ENCODE peak calls at places on chromosomes 11 and 22, in five cellular contexts. T is choroid plexus epithelial cell, W is mucosa of descending colon, O is activated B cell treated with CpG ODN at 0.5 μM for 24 hours, S is lung. I is an unnamed sample.

GRCh38 chr11:46958777-46959176 is 22.2 kb downstream of the CSTPP1 start:
- DNase-seq in T (no peak), W (no peak), O (no peak), S (no peak), I (no peak)

GRCh38 chr11:76668362-76669155 is 2.0 kb downstream of the LRRC32 start:
- DNase-seq in T (no peak), W (peak), O (no peak), S (no peak), I (no peak)

GRCh38 chr11:68843052-68843561 is 1.4 kb upstream of the CPT1A start:
- DNase-seq in T (peak), W (no peak), O (peak), S (no peak), I (no peak)

GRCh38 chr22:19875531-19876313 is 21.0 kb upstream of the GNB1L start:
- DNase-seq in T (peak), W (peak), O (no peak), S (no peak), I (no peak)

GRCh38 chr22:19176732-19177131 is 1.8 kb downstream of the SLC25A1 start:
- DNase-seq in T (no peak), W (no peak), O (no peak), S (no peak), I (no peak)

GRCh38 chr11:62592989-62593421 is 1.7 kb upstream of the TUT1 start:
- DNase-seq in T (no peak), W (peak), O (no peak), S (no peak), I (no peak)

GRCh38 chr11:130396965-130397364 is 31.4 kb downstream of the ADAMTS8 start:
- DNase-seq in T (no peak), W (no peak), O (no peak), S (no peak), I (no peak)

GRCh38 chr11:19903620-19904069 is 191.0 kb downstream of the NAV2 start:
- DNase-seq in T (peak), W (peak), O (no peak), S (peak), I (peak)

GRCh38 chr11:126101930-126102283 is 39.2 kb upstream of the CDON start:
- DNase-seq in T (no peak), W (no peak), O (no peak), S (no peak), I (no peak)

GRCh38 chr11:99069831-99070444 is 49.2 kb downstream of the CNTN5 start:
- DNase-seq in T (peak), W (no peak), O (no peak), S (no peak), I (peak)

GRCh38 chr22:33848251-33848650 is 72.0 kb downstream of the LARGE1 start:
- DNase-seq in T (no peak), W (no peak), O (no peak), S (no peak), I (no peak)

GRCh38 chr11:116134450-116134849 is 630.2 kb upstream of the CADM1 start:
- DNase-seq in T (no peak), W (no peak), O (no peak), S (no peak), I (no peak)

GRCh38 chr11:130145975-130146776 is 13.4 kb upstream of the ST14 start:
- DNase-seq in T (peak), W (peak), O (no peak), S (peak), I (peak)

GRCh38 chr11:104602643-104603042 is 295.6 kb downstream of the CASP12 start:
- DNase-seq in T (no peak), W (no peak), O (no peak), S (no peak), I (no peak)

GRCh38 chr11:73218106-73218829 is at the start of gene P2RY2:
- DNase-seq in T (peak), W (peak), O (peak), S (peak), I (peak)

GRCh38 chr11:103055174-103055890 is 36.6 kb downstream of the DCUN1D5 start:
- DNase-seq in T (peak), W (no peak), O (no peak), S (no peak), I (no peak)

GRCh38 chr11:20671856-20672546 is 2.6 kb downstream of the NELL1 start:
- DNase-seq in T (peak), W (no peak), O (no peak), S (no peak), I (no peak)

GRCh38 chr22:49972163-49973017 is 11.8 kb downstream of the PIM3 start:
- DNase-seq in T (no peak), W (peak), O (peak), S (no peak), I (no peak)

GRCh38 chr22:38923463-38924196 is 33.8 kb upstream of the APOBEC3A start:
- DNase-seq in T (peak), W (peak), O (no peak), S (peak), I (no peak)

GRCh38 chr22:31192513-31192912 is 19.6 kb upstream of the LIMK2 start:
- DNase-seq in T (peak), W (no peak), O (no peak), S (no peak), I (no peak)

GRCh38 chr22:24191381-24191841 is 10.1 kb downstream of the SUSD2 start:
- DNase-seq in T (no peak), W (peak), O (peak), S (no peak), I (no peak)

GRCh38 chr11:22792497-22792896 is 37.1 kb downstream of the SVIP start:
- DNase-seq in T (peak), W (no peak), O (no peak), S (no peak), I (no peak)

GRCh38 chr11:101129203-101129943 is at the start of gene PGR:
- DNase-seq in T (no peak), W (peak), O (no peak), S (peak), I (peak)

GRCh38 chr11:64762277-64762915 is 2.6 kb upstream of the PYGM start:
- DNase-seq in T (no peak), W (no peak), O (no peak), S (no peak), I (no peak)

GRCh38 chr22:20031732-20032406 is 11.0 kb downstream of the TANGO2 start:
- DNase-seq in T (no peak), W (peak), O (peak), S (no peak), I (no peak)

GRCh38 chr11:129992161-129992944 is 10.3 kb downstream of the PRDM10 start:
- DNase-seq in T (peak), W (peak), O (no peak), S (peak), I (no peak)

GRCh38 chr11:86606849-86607481 is 65.5 kb downstream of the ME3 start:
- DNase-seq in T (peak), W (no peak), O (no peak), S (no peak), I (no peak)

GRCh38 chr22:22422629-22423112 is 85.9 kb downstream of the ZNF280B start:
- DNase-seq in T (peak), W (peak), O (peak), S (peak), I (peak)

GRCh38 chr11:8011981-8012444 is 24.9 kb downstream of the EIF3F start:
- DNase-seq in T (peak), W (no peak), O (no peak), S (no peak), I (no peak)

GRCh38 chr11:13210424-13210823 is 67.2 kb upstream of the BMAL1 start:
- DNase-seq in T (peak), W (peak), O (no peak), S (peak), I (peak)

GRCh38 chr11:105298174-105298573 is 158.6 kb upstream of the CARD18 start:
- DNase-seq in T (no peak), W (no peak), O (no peak), S (no peak), I (no peak)

GRCh38 chr11:115656684-115657083 is 152.5 kb upstream of the CADM1 start:
- DNase-seq in T (no peak), W (peak), O (no peak), S (no peak), I (no peak)

GRCh38 chr11:110896358-110896757 is 184.1 kb upstream of the ARHGAP20 start:
- DNase-seq in T (peak), W (no peak), O (no peak), S (no peak), I (no peak)

GRCh38 chr11:34624069-34624468 is 3.2 kb downstream of the EHF start:
- DNase-seq in T (no peak), W (peak), O (peak), S (peak), I (no peak)
- TF ChIP-seq CTCF in T (no peak), W (no peak), O (no peak), S (no peak), I (no peak)

DNA sequence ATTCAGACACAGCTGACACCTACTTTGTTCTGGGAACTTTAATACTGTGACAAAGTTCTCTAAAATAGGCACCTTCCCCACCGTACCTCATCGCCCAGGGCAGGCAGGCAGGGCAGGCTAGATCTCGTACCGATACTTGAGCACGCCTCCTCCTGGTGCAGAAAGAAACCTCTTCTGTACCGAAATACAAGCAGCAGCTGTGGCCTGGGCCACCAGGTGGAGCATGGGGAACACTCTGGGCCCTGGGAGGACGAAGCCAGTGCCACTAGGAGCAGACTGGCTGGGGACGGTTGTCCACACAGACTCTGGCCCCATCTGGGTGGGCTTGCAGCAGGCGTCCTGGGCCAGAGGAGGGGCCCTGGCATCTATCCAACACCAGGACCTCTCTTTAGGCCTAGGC is 12.8 kb downstream of the PMM1 start:
- DNase-seq in T (peak), W (peak), O (no peak), S (no peak), I (peak)
- TF ChIP-seq CTCF in T (peak), W (no peak), O (no peak), S (no peak), I (peak)

GRCh38 chr11:9313648-9314290 is 624 bp downstream of the TMEM41B start:
- DNase-seq in T (peak), W (no peak), O (no peak), S (no peak), I (no peak)

GRCh38 chr11:9315078-9315688 is 790 bp upstream of the TMEM41B start:
- DNase-seq in T (no peak), W (peak), O (no peak), S (no peak), I (no peak)

GRCh38 chr11:9316334-9316733 is 1.9 kb upstream of the TMEM41B start:
- DNase-seq in T (no peak), W (no peak), O (no peak), S (no peak), I (no peak)

GRCh38 chr11:9310485-9310884 is 3.9 kb downstream of the TMEM41B start:
- DNase-seq in T (no peak), W (no peak), O (no peak), S (no peak), I (no peak)

DNA sequence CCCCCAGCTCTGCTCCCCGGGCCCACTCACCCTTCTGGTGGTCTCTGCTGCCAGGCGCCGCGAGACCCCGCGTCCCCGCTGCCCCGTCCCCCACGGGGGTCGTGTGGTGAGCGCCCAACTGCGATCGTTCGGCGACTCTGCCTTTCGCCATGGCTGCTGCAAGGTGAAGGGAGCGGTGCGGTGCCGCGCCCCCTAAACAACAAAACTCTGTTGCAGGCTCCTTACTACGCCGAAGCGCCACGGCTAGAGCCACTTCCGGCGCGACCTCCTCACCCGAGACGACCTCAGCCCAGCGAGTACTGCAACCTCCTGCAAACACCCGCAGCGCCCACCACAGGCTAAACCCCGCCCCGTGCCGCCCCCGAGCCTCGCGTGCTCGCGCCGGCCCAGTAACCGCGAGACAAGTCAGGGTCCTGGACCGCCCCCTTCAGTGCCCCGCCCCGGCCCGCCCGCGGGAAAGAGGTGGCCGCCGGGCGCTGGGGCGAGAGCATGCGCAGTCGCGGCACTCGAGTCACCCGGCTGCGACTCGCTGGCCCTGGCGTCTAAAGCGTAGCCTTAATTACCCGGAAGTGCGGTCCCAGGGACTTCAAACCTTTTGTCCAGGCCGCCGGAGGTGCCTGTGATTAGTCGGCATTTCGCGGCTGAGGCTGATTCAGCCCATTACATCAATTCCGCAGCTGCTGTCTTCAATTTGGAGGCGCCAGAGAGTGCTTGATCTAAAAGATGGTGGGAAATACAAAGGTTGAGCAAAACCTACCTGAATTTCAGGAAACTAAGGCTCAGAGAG is at the start of gene TMEM41B:
- DNase-seq in T (peak), W (peak), O (peak), S (peak), I (peak)
- TF ChIP-seq CTCF in T (peak), W (no peak), O (no peak), S (no peak), I (peak)

DNA sequence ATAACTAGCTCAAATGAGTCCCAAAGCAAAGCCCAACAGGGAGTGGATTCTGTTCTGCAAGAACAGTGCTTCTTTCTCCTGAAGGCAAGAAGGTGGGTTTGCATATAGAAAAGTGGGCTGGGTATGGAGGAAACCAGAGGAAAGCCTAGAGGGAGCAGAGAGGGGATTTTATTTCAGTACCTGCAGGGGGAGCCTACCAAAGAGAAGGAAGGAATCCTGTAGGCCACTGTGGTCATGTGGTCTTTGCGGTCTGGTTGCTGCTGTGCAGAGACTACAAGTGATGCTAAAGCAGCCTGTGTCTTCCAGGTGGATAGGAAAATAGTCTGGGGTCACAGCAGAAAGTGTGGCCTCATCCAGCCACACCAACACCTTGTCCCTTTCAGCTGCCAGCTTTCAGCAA is 33.2 kb upstream of the ZBTB16 start:
- DNase-seq in T (peak), W (no peak), O (no peak), S (no peak), I (no peak)
- TF ChIP-seq CTCF in T (peak), W (no peak), O (no peak), S (no peak), I (peak)

DNA sequence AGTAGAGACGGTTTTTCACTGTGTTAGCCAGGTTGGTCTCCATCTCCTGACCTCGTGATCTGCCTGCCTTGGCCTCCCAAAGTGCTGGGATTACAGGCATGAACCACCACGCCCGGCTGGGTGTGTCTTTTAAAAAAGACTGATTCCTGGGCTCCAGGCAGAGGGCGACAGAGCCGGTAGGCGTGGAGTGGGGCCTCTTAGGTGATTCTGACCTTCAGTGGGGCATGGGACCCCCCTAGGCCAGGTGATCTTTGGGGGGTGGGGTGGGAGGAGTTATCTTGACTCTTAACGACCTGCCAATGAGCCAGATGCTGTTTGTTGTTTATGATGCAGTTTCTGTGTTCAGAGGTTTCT is 12.9 kb upstream of the SORL1-AS1 start:
- DNase-seq in T (no peak), W (peak), O (no peak), S (no peak), I (no peak)
- TF ChIP-seq CTCF in T (no peak), W (no peak), O (no peak), S (no peak), I (no peak)

GRCh38 chr11:66126808-66127555 is 56.9 kb downstream of the PACS1 start:
- DNase-seq in T (peak), W (no peak), O (peak), S (peak), I (no peak)
- TF ChIP-seq CTCF in T (peak), W (no peak), O (no peak), S (no peak), I (no peak)

GRCh38 chr11:59102259-59102765 is 4.7 kb upstream of the FAM111B start:
- DNase-seq in T (peak), W (peak), O (peak), S (peak), I (peak)

GRCh38 chr11:59097113-59097708 is 9.8 kb upstream of the FAM111B start:
- DNase-seq in T (peak), W (peak), O (no peak), S (peak), I (no peak)
- TF ChIP-seq CTCF in T (peak), W (peak), O (no peak), S (peak), I (peak)

DNA sequence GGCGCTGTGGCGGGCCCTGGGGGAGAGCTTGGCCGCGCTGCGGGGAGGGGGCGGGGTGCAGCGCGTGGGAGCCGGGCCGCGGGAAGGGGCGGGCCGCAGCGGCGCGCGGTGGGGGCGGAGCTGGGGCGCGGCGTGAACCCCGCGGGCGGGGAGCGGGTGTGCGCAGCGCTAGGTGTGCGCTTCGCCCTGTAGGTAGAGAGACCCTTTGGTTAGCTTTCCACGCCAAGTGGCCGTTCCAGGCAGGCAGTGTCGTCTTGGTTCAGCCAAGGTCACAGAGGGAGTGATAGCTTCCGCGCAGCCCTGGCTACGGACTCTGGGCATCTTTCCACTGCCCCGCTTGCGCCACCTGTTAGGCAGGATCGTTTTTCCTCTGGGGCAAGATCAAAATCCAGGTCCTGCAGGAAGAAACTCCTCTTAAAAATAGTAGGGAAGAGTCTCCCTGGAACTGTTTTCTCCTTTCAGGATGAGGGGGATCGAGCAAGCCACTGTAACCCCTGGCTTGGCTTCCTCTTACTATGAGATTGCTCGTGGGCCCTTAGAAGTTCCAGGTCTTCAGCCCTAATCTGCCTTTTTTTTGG is 434 bp downstream of the BANF1 start:
- DNase-seq in T (peak), W (no peak), O (no peak), S (peak), I (no peak)
- TF ChIP-seq CTCF in T (peak), W (no peak), O (no peak), S (no peak), I (no peak)

GRCh38 chr11:57834852-57835251 is 73.2 kb downstream of the CTNND1 start:
- DNase-seq in T (no peak), W (no peak), O (no peak), S (no peak), I (no peak)
- TF ChIP-seq CTCF in T (no peak), W (no peak), O (no peak), S (no peak), I (no peak)

GRCh38 chr11:114031599-114032320 is 27.8 kb upstream of the ZBTB16 start:
- DNase-seq in T (no peak), W (no peak), O (no peak), S (no peak), I (no peak)
- TF ChIP-seq CTCF in T (no peak), W (no peak), O (no peak), S (no peak), I (no peak)

I was measured in progenitor cell of endocrine pancreas.